ENCODE peak calls at places on chromosomes 11 and 22, in five cellular contexts. One of them, this sample, is unnamed. For H3K4me1, the result is how much of the 10 kb centered on the place peaks cover.

GRCh38 chr11:12287009-12287373 is 90.4 kb upstream of the PARVA start:
- DNase-seq in stomach: peak
- DNase-seq in transverse colon: peak
- DNase-seq in suprapubic skin: peak
- DNase-seq in prostate gland: peak
- DNase-seq in this sample: peak

GRCh38 chr11:20355221-20356219 is 8.0 kb upstream of the HTATIP2 start:
- DNase-seq in transverse colon: peak
- DNase-seq in prostate gland: no peak
- DNase-seq in stomach: peak
- DNase-seq in suprapubic skin: no peak
- DNase-seq in this sample: no peak

GRCh38 chr11:69880041-69880802 is 61.0 kb upstream of the FGF3 start:
- DNase-seq in suprapubic skin: peak
- DNase-seq in prostate gland: no peak
- DNase-seq in stomach: no peak
- DNase-seq in transverse colon: no peak
- DNase-seq in this sample: no peak

GRCh38 chr22:32605576-32605975 is 131.0 kb downstream of the FBXO7 start:
- DNase-seq in stomach: no peak
- DNase-seq in prostate gland: no peak
- DNase-seq in transverse colon: no peak
- DNase-seq in suprapubic skin: no peak
- DNase-seq in this sample: no peak

GRCh38 chr11:107769189-107769588 is 57.3 kb upstream of the SLN start:
- DNase-seq in prostate gland: no peak
- DNase-seq in suprapubic skin: no peak
- DNase-seq in transverse colon: no peak
- DNase-seq in stomach: no peak
- DNase-seq in this sample: peak

GRCh38 chr22:17874231-17874630 is 100.0 kb upstream of the BID start:
- DNase-seq in suprapubic skin: no peak
- DNase-seq in stomach: no peak
- DNase-seq in prostate gland: no peak
- DNase-seq in transverse colon: no peak
- DNase-seq in this sample: no peak

GRCh38 chr11:95816037-95816436 is 25.7 kb downstream of the CEP57 start:
- DNase-seq in suprapubic skin: no peak
- DNase-seq in transverse colon: no peak
- DNase-seq in prostate gland: no peak
- DNase-seq in stomach: no peak
- DNase-seq in this sample: no peak

GRCh38 chr11:27319065-27319464 is 44.0 kb downstream of the CCDC34 start:
- DNase-seq in suprapubic skin: no peak
- DNase-seq in prostate gland: no peak
- DNase-seq in transverse colon: no peak
- DNase-seq in stomach: no peak
- DNase-seq in this sample: no peak

GRCh38 chr11:93131709-93132108 is 66.1 kb downstream of the SLC36A4 start:
- DNase-seq in prostate gland: no peak
- DNase-seq in stomach: no peak
- DNase-seq in suprapubic skin: no peak
- DNase-seq in transverse colon: no peak
- DNase-seq in this sample: no peak

GRCh38 chr11:11313426-11313825 is 39.6 kb downstream of the CSNK2A3 start:
- DNase-seq in transverse colon: no peak
- DNase-seq in suprapubic skin: no peak
- DNase-seq in prostate gland: no peak
- DNase-seq in stomach: no peak
- DNase-seq in this sample: no peak

GRCh38 chr22:42462016-42462415 is 29.8 kb upstream of the NFAM1 start:
- DNase-seq in stomach: no peak
- DNase-seq in suprapubic skin: no peak
- DNase-seq in transverse colon: no peak
- DNase-seq in prostate gland: no peak
- DNase-seq in this sample: no peak

GRCh38 chr11:32210601-32211000 is 119.7 kb downstream of the RCN1 start:
- DNase-seq in transverse colon: no peak
- DNase-seq in prostate gland: no peak
- DNase-seq in stomach: no peak
- DNase-seq in suprapubic skin: no peak
- DNase-seq in this sample: no peak

GRCh38 chr11:95764267-95764898 is 25.2 kb downstream of the FAM76B start:
- DNase-seq in transverse colon: no peak
- DNase-seq in prostate gland: no peak
- DNase-seq in stomach: no peak
- DNase-seq in suprapubic skin: no peak
- DNase-seq in this sample: no peak

GRCh38 chr22:31343235-31344191 is 2.6 kb downstream of the PATZ1 start:
- DNase-seq in stomach: peak
- DNase-seq in suprapubic skin: no peak
- DNase-seq in prostate gland: peak
- DNase-seq in transverse colon: peak
- DNase-seq in this sample: no peak

GRCh38 chr11:123640677-123641494 is 13.5 kb downstream of the SCN3B start:
- DNase-seq in transverse colon: peak
- DNase-seq in prostate gland: no peak
- DNase-seq in suprapubic skin: no peak
- DNase-seq in stomach: peak
- DNase-seq in this sample: no peak

GRCh38 chr11:126839496-126839895 is 161.1 kb downstream of the KIRREL3 start:
- DNase-seq in stomach: no peak
- DNase-seq in suprapubic skin: no peak
- DNase-seq in prostate gland: no peak
- DNase-seq in transverse colon: no peak
- DNase-seq in this sample: no peak

GRCh38 chr22:17890892-17891291 is 116.6 kb upstream of the BID start:
- DNase-seq in stomach: no peak
- DNase-seq in transverse colon: no peak
- DNase-seq in suprapubic skin: no peak
- DNase-seq in prostate gland: no peak
- DNase-seq in this sample: no peak

GRCh38 chr11:125626381-125626950 is 1.5 kb downstream of the CHEK1 start:
- DNase-seq in stomach: no peak
- DNase-seq in prostate gland: no peak
- DNase-seq in transverse colon: no peak
- DNase-seq in suprapubic skin: no peak
- DNase-seq in this sample: no peak

GRCh38 chr22:24140357-24140756 is 40.9 kb upstream of the SUSD2 start:
- DNase-seq in prostate gland: no peak
- DNase-seq in transverse colon: no peak
- DNase-seq in suprapubic skin: no peak
- DNase-seq in stomach: no peak
- DNase-seq in this sample: no peak

GRCh38 chr22:46613606-46613997 is 6.6 kb upstream of the GRAMD4 start:
- DNase-seq in prostate gland: no peak
- DNase-seq in stomach: no peak
- DNase-seq in transverse colon: peak
- DNase-seq in suprapubic skin: no peak
- DNase-seq in this sample: no peak

GRCh38 chr22:50282361-50283144 is 12.4 kb upstream of the MAPK11 start:
- DNase-seq in prostate gland: peak
- DNase-seq in transverse colon: no peak
- DNase-seq in suprapubic skin: no peak
- DNase-seq in stomach: peak
- DNase-seq in this sample: no peak
- TF ChIP-seq POLR2AphosphoS5 in prostate gland: peak
- TF ChIP-seq POLR2AphosphoS5 in transverse colon: no peak
- TF ChIP-seq POLR2AphosphoS5 in suprapubic skin: no peak
- TF ChIP-seq POLR2AphosphoS5 in stomach: peak
- TF ChIP-seq POLR2AphosphoS5 in this sample: no peak

GRCh38 chr11:834371-835316 is 1.9 kb downstream of the CD151 start:
- DNase-seq in suprapubic skin: no peak
- DNase-seq in stomach: peak
- DNase-seq in prostate gland: peak
- DNase-seq in transverse colon: peak
- DNase-seq in this sample: no peak
- TF ChIP-seq POLR2A in suprapubic skin: no peak
- TF ChIP-seq POLR2A in stomach: no peak
- TF ChIP-seq POLR2A in prostate gland: peak
- TF ChIP-seq POLR2A in transverse colon: peak
- TF ChIP-seq POLR2A in this sample: peak

GRCh38 chr11:13475091-13475490 is 12.1 kb upstream of the BTBD10 start:
- DNase-seq in suprapubic skin: no peak
- DNase-seq in transverse colon: no peak
- DNase-seq in prostate gland: no peak
- DNase-seq in stomach: no peak
- DNase-seq in this sample: no peak
- H3K4me1 ChIP-seq in suprapubic skin: under half
- H3K4me1 ChIP-seq in transverse colon: under half
- H3K4me1 ChIP-seq in prostate gland: under half
- H3K4me1 ChIP-seq in stomach: under half
- H3K4me1 ChIP-seq in this sample: under half

DNA sequence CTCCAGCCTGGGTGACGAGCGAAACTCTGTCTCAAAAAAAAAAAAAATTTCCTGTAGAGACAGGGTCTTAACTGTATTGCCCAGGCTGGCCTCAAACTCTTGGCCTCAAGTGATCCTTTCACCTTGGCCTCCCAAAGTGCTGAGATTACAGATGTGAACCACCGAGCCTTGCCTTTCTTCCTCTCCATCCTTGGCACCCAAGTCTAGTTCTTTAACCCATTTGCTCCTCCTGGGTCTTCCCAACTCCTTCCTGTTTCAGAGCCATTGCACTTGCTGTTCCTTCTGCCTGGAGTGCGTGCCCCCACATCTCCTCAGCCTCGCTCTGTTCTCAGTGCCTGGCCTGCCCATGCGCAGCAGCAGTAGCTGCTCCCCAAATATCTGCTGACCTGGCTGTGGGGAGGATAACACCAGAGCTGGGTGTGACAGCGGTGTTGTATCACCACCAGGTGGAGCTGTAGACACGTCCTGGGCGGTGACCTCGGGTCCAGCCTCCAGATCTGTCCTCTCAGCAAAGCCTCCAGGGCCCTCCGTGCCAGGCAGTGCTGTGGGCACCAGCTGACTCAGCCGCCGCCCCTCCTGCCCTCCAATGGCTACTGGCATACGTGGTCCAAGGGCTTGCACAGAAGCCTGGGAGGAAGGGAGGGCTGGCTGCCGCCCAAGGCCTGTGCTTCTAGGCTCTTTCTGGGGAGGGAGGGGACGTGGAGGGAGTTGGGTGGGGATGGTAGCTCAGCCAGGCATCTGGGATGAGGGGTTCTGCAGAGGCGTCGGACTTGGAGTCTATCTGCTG is 22.0 kb downstream of the TEF start:
- DNase-seq in suprapubic skin: peak
- DNase-seq in stomach: peak
- DNase-seq in transverse colon: peak
- DNase-seq in prostate gland: peak
- DNase-seq in this sample: peak
- TF ChIP-seq POLR2AphosphoS5 in suprapubic skin: peak
- TF ChIP-seq POLR2AphosphoS5 in stomach: peak
- TF ChIP-seq POLR2AphosphoS5 in transverse colon: peak
- TF ChIP-seq POLR2AphosphoS5 in prostate gland: peak
- TF ChIP-seq POLR2AphosphoS5 in this sample: peak